ENCODE peak calls at places on chromosomes 4 and X, in five cellular contexts. P is non-pigmented ciliary epithelial cell; I is neural progenitor cell; K is activated CD4-positive, alpha-beta T cell treated with anti-CD3 and anti-CD28 coated beads, Interleukin-2, amount 10 ng/mL, durations not matched to agents 7 days and 5 days; H is memory B cell. S is an unnamed sample.

GRCh38 chr4:165464338-165464737 is 85.5 kb downstream of the CPE start:
- DNase-seq in P (no peak), I (no peak), K (no peak), H (no peak), S (no peak)

GRCh38 chrX:74450803-74451449 is 29.6 kb downstream of the SLC16A2 start:
- DNase-seq in P (peak; percentile 85), I (no peak), K (no peak), H (no peak), S (no peak)

GRCh38 chrX:65993332-65993731 is 46.5 kb downstream of the VSIG4 start:
- DNase-seq in P (no peak), I (no peak), K (no peak), H (no peak), S (no peak)

GRCh38 chr4:128590773-128591172 is 218.7 kb upstream of the JADE1 start:
- DNase-seq in P (no peak), I (no peak), K (no peak), H (no peak), S (no peak)

GRCh38 chr4:122331195-122331594 is 47.6 kb upstream of the ADAD1 start:
- DNase-seq in P (no peak), I (no peak), K (no peak), H (no peak), S (no peak)

GRCh38 chrX:18956322-18957032 is 27.4 kb downstream of the PHKA2 start:
- DNase-seq in P (no peak), I (no peak), K (no peak), H (no peak), S (no peak)

GRCh38 chr4:22635692-22636091 is 57.0 kb upstream of the GBA3 start:
- DNase-seq in P (no peak), I (no peak), K (no peak), H (no peak), S (no peak)

GRCh38 chrX:13845721-13846378 is 29.0 kb upstream of the GPM6B start:
- DNase-seq in P (peak; percentile 9), I (no peak), K (no peak), H (no peak), S (no peak)

GRCh38 chr4:140374130-140374477 is 658 bp downstream of the SCOC start:
- DNase-seq in P (no peak), I (no peak), K (no peak), H (no peak), S (no peak)

GRCh38 chr4:44447563-44448504 is 775 bp downstream of the KCTD8 start:
- DNase-seq in P (no peak), I (peak; percentile 74), K (no peak), H (no peak), S (no peak)

GRCh38 chr4:95068818-95069478 is 311.2 kb downstream of the BMPR1B start:
- DNase-seq in P (no peak), I (no peak), K (no peak), H (no peak), S (no peak)

S was measured in GM12892.